ENCODE peak calls at places on chromosomes 12 and 14, in eight cellular contexts. R is spleen, Z is esophagus squamous epithelium, V is HepG2, Y is uterus, J is gastrocnemius medialis, I is adrenal gland, Q is heart left ventricle. P is an unnamed sample. For H3K36me3 and H3K4me1, the result is how much of the 10 kb centered on the place peaks cover.

GRCh38 chr14:104436047-104436531 is 143.5 kb upstream of the C14orf180 start:
- DNase-seq in R (peak), Y (no peak), Q (peak), J (peak), I (peak), V (no peak), Z (no peak), P (no peak)

GRCh38 chr14:95741781-95742180 is 27.9 kb upstream of the TCL1A start:
- DNase-seq in Z (no peak), R (no peak), V (no peak), I (no peak), Q (no peak), Y (no peak), J (no peak), P (no peak)

GRCh38 chr12:59113831-59114273 is 193.5 kb upstream of the LRIG3 start:
- DNase-seq in Y (peak), Z (no peak), Q (peak), R (no peak), V (peak), J (peak), I (peak), P (peak)

GRCh38 chr14:77965919-77966435 is 166.1 kb downstream of the ADCK1 start:
- DNase-seq in Z (no peak), I (peak), Y (no peak), R (peak), V (peak), Q (no peak), J (no peak), P (no peak)

GRCh38 chr12:68800294-68800693 is 7.7 kb upstream of the MDM2 start:
- DNase-seq in J (no peak), V (no peak), I (no peak), R (no peak), Y (no peak), Q (no peak), Z (no peak), P (no peak)

GRCh38 chr14:66008631-66009030 is 477.5 kb upstream of the CCDC196 start:
- DNase-seq in V (no peak), R (no peak), I (no peak), J (no peak), Y (no peak), Z (no peak), Q (no peak), P (no peak)

GRCh38 chr12:643478-644292 is 19.6 kb downstream of the NINJ2 start:
- DNase-seq in Z (no peak), V (no peak), R (peak), Q (peak), Y (peak), I (no peak), J (peak), P (no peak)

GRCh38 chr14:39841088-39841487 is 408.9 kb upstream of the FBXO33 start:
- DNase-seq in Q (no peak), I (no peak), V (no peak), J (no peak), Z (no peak), Y (no peak), R (no peak), P (no peak)

GRCh38 chr12:45966486-45966885 is 23.9 kb downstream of the SCAF11 start:
- DNase-seq in J (no peak), Y (no peak), I (no peak), V (peak), Q (no peak), R (no peak), Z (no peak), P (no peak)

GRCh38 chr14:64673329-64673728 is 30.9 kb upstream of the PLEKHG3 start:
- DNase-seq in J (no peak), Z (no peak), R (peak), I (no peak), V (no peak), Q (no peak), Y (no peak), P (no peak)

GRCh38 chr12:90102957-90103652 is 394.5 kb upstream of the ATP2B1 start:
- DNase-seq in Y (no peak), I (no peak), Z (no peak), V (peak), R (no peak), Q (no peak), J (no peak), P (no peak)

GRCh38 chr12:69720748-69721147 is 17.9 kb upstream of the RAB3IP start:
- DNase-seq in Q (no peak), R (no peak), Z (no peak), I (no peak), Y (no peak), J (no peak), V (no peak), P (no peak)

GRCh38 chr12:43282106-43282505 is 269.9 kb downstream of the ADAMTS20 start:
- DNase-seq in Z (no peak), R (no peak), I (no peak), Q (no peak), J (no peak), V (no peak), Y (no peak), P (no peak)

GRCh38 chr14:100573009-100573756 is 14.0 kb downstream of the BEGAIN start:
- DNase-seq in Y (no peak), V (no peak), R (no peak), Z (no peak), J (no peak), Q (peak), I (no peak), P (no peak)

GRCh38 chr14:69673099-69673498 is 61.7 kb downstream of the SUSD6 start:
- DNase-seq in J (no peak), Y (no peak), I (no peak), R (no peak), Q (no peak), V (no peak), Z (no peak), P (no peak)

GRCh38 chr12:78703820-78704525 is 160.6 kb upstream of the SYT1 start:
- DNase-seq in Q (no peak), Y (no peak), R (no peak), J (no peak), V (no peak), I (no peak), Z (no peak), P (no peak)

GRCh38 chr12:109827566-109828550 is 5.3 kb downstream of the TRPV4 start:
- DNase-seq in R (peak), Y (no peak), Z (no peak), Q (peak), I (peak), J (peak), V (no peak), P (no peak)

GRCh38 chr12:80681-81190 is 14.2 kb downstream of the IQSEC3 start:
- DNase-seq in V (no peak), R (no peak), J (no peak), Y (no peak), Z (no peak), I (no peak), Q (no peak), P (no peak)

DNA sequence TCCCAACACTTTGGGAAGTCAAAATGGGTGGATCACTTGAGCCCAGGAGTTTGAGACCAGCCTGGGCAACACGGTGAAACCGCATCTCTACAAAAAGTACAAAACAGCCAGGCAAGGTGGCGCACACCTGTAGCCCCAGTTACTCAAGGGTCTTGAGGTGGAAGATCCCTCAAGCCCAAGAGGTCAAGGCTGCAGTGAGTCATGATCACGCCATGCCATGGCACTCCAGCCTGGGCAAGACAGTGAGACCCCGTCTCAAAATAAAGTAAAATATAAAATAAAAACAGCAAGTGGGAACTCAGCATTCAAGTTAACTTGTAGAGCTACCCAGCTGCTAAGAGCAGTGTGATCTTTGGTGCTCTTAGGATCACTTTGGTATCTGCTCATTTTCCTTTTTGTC is 12.7 kb downstream of the RFC5 start:
- DNase-seq in J (no peak), V (no peak), Y (no peak), Q (no peak), Z (no peak), R (no peak), I (no peak), P (no peak)
- H3K36me3 ChIP-seq in J (half or more), V (under half), Y (under half), Q (half or more), Z (under half), R (half or more), I (half or more), P (under half)

GRCh38 chr14:37491076-37491475 is 104.0 kb downstream of the FOXA1 start:
- DNase-seq in Z (no peak), J (no peak), V (no peak), I (no peak), Y (no peak), R (no peak), Q (no peak), P (no peak)
- H3K4me1 ChIP-seq in Z (under half), J (under half), V (under half), I (under half), Y (under half), R (under half), Q (under half), P (under half)

GRCh38 chr12:93133361-93133760 is 204.3 kb upstream of the EEA1 start:
- DNase-seq in V (no peak), J (no peak), I (no peak), R (no peak), Y (no peak), Q (no peak), Z (no peak), P (no peak)

GRCh38 chr12:93136243-93137015 is 207.3 kb upstream of the EEA1 start:
- DNase-seq in V (peak), J (no peak), Z (no peak), R (no peak), Q (no peak), Y (no peak), I (no peak), P (no peak)

GRCh38 chr12:93134893-93135285 is 205.8 kb upstream of the EEA1 start:
- DNase-seq in R (no peak), V (peak), Q (no peak), Y (no peak), Z (no peak), J (no peak), I (no peak), P (no peak)

GRCh38 chr12:93134175-93134574 is 205.1 kb upstream of the EEA1 start:
- DNase-seq in Q (no peak), Y (no peak), R (no peak), I (no peak), J (no peak), Z (no peak), V (no peak), P (no peak)

GRCh38 chr12:93135286-93136239 is 206.5 kb upstream of the EEA1 start:
- DNase-seq in Z (no peak), Q (no peak), J (no peak), R (no peak), Y (no peak), V (peak), I (no peak), P (no peak)
- TF ChIP-seq POLR2A in Z (no peak), Q (no peak), J (no peak), R (no peak), Y (no peak), V (no peak), I (no peak), P (no peak)

GRCh38 chr12:76848132-76848531 is 30.7 kb downstream of the CSRP2 start:
- DNase-seq in Q (no peak), Y (no peak), V (no peak), R (no peak), J (no peak), Z (no peak), I (no peak), P (no peak)

GRCh38 chr12:76847260-76847659 is 31.6 kb downstream of the CSRP2 start:
- DNase-seq in R (no peak), V (no peak), Y (no peak), Z (no peak), J (no peak), Q (no peak), I (no peak), P (no peak)
- H3K36me3 ChIP-seq in R (half or more), V (under half), Y (under half), Z (under half), J (half or more), Q (half or more), I (under half), P (under half)

DNA sequence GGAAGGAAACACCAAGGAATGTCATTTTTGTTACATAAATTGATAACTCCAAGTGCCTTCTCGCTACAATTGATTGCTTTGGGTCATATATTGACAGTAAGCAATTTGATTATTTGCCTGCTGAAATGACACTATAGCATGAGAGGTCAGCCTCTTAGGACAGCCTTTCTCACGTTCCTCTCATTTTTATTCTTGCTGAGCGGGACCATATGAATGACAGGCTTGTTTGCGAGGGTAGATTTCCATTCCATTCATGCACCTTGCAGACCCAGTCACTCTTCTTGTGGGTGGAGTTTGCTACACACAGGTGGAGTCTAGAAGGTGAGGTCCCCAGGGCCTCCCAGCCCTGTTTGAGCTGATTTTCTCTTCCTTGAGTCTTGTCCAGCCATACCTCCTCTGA is 27.3 kb downstream of the DAAM1 start:
- DNase-seq in Q (no peak), Z (no peak), Y (no peak), I (no peak), V (peak), J (no peak), R (no peak), P (no peak)
- H3K4me1 ChIP-seq in Q (under half), Z (half or more), Y (under half), I (under half), V (half or more), J (under half), R (under half), P (under half)

P was measured in breast epithelium.